ENCODE peak calls at places on chromosomes 13 and 19, in four cellular contexts. X is cardiac fibroblast, K is tibial nerve, Y is AG10803. F is an unnamed sample.

GRCh38 chr13:49998714-49999624 is 2.1 kb downstream of the TRIM13 start:
- DNase-seq in Y (no peak), X (no peak), K (no peak), F (no peak)

GRCh38 chr19:21022996-21023395 is 2.5 kb downstream of the ZNF430 start:
- DNase-seq in K (no peak), X (peak; percentile 80), Y (peak; percentile 67), F (peak; percentile 67)

GRCh38 chr13:50643055-50643454 is 200.4 kb downstream of the DLEU7 start:
- DNase-seq in Y (no peak), K (no peak), X (no peak), F (no peak)

GRCh38 chr13:72284791-72285190 is 417.8 kb upstream of the DACH1 start:
- DNase-seq in X (no peak), Y (no peak), K (no peak), F (no peak)

GRCh38 chr19:18488403-18488723 is 33.5 kb downstream of the ELL start:
- DNase-seq in X (no peak), Y (peak; percentile 52), K (no peak), F (no peak)

GRCh38 chr19:40403262-40403984 is 9.8 kb downstream of the PRX start:
- DNase-seq in Y (peak; percentile 87), X (peak; percentile 91), K (peak; percentile 82), F (peak; percentile 74)

GRCh38 chr19:18417250-18418033 is 1.8 kb upstream of the SSBP4 start:
- DNase-seq in Y (peak; percentile 84), K (peak; percentile 63), X (peak; percentile 78), F (no peak)

GRCh38 chr13:20193142-20193923 is 595 bp upstream of the GJB2 start:
- DNase-seq in K (no peak), Y (no peak), X (no peak), F (no peak)

GRCh38 chr19:36605839-36606478 is 846 bp downstream of the ZNF382 start:
- DNase-seq in Y (peak; percentile 11), X (peak; percentile 41), K (no peak), F (no peak)

GRCh38 chr13:113364933-113365371 is 1.0 kb upstream of the GRTP1 start:
- DNase-seq in K (no peak), Y (no peak), X (no peak), F (no peak)

GRCh38 chr19:12828494-12828893 is 5.9 kb downstream of the RTBDN start:
- DNase-seq in X (no peak), K (no peak), Y (no peak), F (no peak)

GRCh38 chr13:33119886-33120543 is 103.8 kb downstream of the KL start:
- DNase-seq in K (no peak), X (no peak), Y (no peak), F (no peak)

DNA sequence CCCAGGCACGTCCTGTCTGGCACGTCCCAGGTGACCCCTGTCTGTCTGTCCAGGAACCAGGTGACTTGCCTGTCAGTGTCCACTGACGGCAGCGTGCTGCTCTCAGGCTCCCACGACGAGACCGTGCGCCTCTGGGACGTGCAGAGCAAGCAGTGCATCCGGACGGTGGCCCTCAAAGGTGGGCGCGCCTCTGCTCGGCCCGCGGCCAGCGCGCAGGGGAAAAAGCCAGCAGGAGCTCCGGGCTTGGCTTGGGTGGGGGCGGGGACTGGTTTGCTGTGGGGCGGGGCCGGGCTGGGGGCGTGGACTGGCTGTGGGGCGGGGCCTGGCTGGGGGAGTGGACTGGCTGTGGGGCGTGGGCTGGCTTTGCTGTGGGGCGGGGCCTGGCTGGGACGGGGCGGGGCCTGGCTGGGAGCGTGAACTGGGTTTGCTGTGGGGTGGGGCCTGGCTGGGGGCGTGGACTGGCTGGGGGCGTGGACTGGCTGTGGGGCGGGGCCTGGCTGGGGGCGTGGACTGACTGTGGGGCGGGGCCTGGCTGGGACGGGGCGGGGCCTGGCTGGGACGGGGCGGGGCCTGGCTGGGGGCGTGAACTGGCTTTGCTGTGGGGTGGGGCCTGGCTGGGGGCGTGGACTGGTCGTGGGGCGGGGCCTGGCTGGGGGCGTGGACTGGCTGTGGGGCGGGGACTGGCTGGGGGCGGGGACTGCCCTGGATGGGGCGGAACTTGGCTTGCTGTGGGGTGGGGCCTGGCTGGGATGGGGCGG is 7.2 kb downstream of the WDR18 start:
- DNase-seq in K (no peak), X (peak; percentile 58), Y (peak; percentile 52), F (no peak)
- H3K4me3 ChIP-seq in K (no peak overlapping the region), X (no peak overlapping the region), Y (no peak overlapping the region), F (no peak overlapping the region)

GRCh38 chr13:91459485-91459884 is 61.1 kb downstream of the GPC5 start:
- DNase-seq in K (no peak), X (no peak), Y (no peak), F (no peak)
- TF ChIP-seq CTCF in K (no peak), X (no peak), Y (no peak), F (no peak)

GRCh38 chr19:14150041-14150769 is 13.8 kb upstream of the ASF1B start:
- DNase-seq in X (no peak), K (no peak), Y (no peak), F (no peak)

GRCh38 chr19:14149509-14149994 is 13.2 kb upstream of the ASF1B start:
- DNase-seq in Y (peak; percentile 67), K (peak; percentile 31), X (peak; percentile 56), F (no peak)

GRCh38 chr19:14149011-14149410 is 12.6 kb upstream of the ASF1B start:
- DNase-seq in X (no peak), Y (no peak), K (no peak), F (no peak)

GRCh38 chr19:14146789-14147216 is 10.4 kb upstream of the ASF1B start:
- DNase-seq in X (peak; percentile 88), Y (peak; percentile 92), K (no peak), F (peak; percentile 53)

GRCh38 chr19:14147797-14148605 is 11.6 kb upstream of the ASF1B start:
- DNase-seq in Y (peak; percentile 64), K (peak; percentile 51), X (peak; percentile 69), F (peak; percentile 7)
- H3K4me3 ChIP-seq in Y (no peak overlapping the region), K (peak overlapping the region; percentile 12), X (no peak overlapping the region), F (no peak overlapping the region)

GRCh38 chr19:39351537-39352037 is 9.4 kb downstream of the SAMD4B start:
- DNase-seq in K (no peak), Y (peak; percentile 36), X (no peak), F (no peak)
- TF ChIP-seq CTCF in K (no peak), Y (no peak), X (no peak), F (no peak)

DNA sequence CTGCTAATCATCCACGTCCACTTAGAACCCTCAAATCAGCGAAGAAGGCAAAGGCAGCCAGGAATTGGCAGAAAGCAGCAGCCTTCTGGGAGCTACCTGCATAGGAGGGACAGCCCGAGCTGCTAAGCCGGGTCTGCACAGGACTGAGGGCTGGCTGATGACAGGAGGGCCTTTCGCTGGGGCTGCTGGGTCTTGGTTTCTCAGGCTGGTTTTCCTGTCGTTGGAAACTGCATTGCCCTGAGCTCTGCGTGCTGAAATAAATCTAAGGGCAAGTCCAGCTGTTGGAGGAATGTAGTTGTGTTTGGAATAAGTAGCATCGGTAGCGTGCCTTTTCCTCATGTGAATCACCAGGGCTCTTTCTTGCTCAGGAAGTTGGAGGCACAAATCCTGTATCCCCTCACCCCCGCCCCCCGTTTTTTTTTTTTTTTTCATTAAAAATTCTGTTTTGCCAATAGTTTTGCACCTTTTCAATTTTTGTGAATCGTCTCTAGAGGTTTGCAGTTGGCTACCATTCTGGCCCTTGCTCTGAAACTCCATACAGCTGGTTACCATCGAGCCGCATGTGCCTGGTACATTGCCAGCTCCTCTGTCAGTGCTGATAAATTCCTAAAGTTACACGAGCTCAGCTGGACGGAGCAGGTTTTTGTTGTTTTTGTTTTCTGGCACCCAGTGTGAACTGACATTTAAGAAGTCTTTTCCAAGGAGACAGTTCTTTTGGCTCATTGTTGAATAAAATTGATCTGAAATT is 193.9 kb upstream of the RNF113B start:
- DNase-seq in Y (peak; percentile 96), X (peak; percentile 80), K (no peak), F (no peak)
- H3K4me3 ChIP-seq in Y (peak overlapping the region; percentile 32), X (no peak overlapping the region), K (no peak overlapping the region), F (no peak overlapping the region)

GRCh38 chr19:10428996-10429381 is 8.7 kb downstream of the PDE4A start:
- DNase-seq in Y (no peak), X (no peak), K (no peak), F (no peak)

GRCh38 chr19:10432736-10433130 is 12.4 kb downstream of the PDE4A start:
- DNase-seq in Y (no peak), K (no peak), X (no peak), F (no peak)

GRCh38 chr19:10431254-10431942 is 11.1 kb downstream of the PDE4A start:
- DNase-seq in Y (peak; percentile 40), K (no peak), X (peak; percentile 50), F (no peak)

GRCh38 chr19:10431943-10432735 is 11.8 kb downstream of the PDE4A start:
- DNase-seq in Y (peak; percentile 47), X (peak; percentile 34), K (no peak), F (no peak)

GRCh38 chr19:10430505-10431253 is 10.3 kb downstream of the PDE4A start:
- DNase-seq in K (no peak), Y (peak; percentile 62), X (peak; percentile 32), F (no peak)
- TF ChIP-seq CTCF in K (no peak), Y (no peak), X (peak; percentile 9), F (no peak)

DNA sequence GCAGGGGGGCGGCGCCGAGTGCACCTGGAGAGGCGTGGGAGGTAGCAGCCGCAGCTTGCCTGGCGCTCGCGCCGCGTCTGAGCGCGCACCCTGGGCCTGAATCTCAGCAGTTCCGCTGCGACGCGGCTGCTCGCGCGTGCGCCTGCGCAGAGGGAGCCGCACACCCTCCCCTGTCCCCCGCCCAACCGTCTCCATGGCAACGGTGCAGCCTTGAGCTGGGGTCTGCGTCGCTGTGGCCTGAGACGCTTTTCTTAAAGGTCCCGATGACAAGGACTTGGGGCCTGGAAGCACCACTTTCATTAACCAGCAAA is at the start of gene PNMA8B:
- DNase-seq in X (peak; percentile 26), K (no peak), Y (peak; percentile 32), F (no peak)
- H3K4me3 ChIP-seq in X (peak within 1 kb of the TSS; percentile 31), K (peak within 1 kb of the TSS; percentile 50), Y (peak within 1 kb of the TSS; percentile 50), F (peak within 1 kb of the TSS; percentile 32)

DNA sequence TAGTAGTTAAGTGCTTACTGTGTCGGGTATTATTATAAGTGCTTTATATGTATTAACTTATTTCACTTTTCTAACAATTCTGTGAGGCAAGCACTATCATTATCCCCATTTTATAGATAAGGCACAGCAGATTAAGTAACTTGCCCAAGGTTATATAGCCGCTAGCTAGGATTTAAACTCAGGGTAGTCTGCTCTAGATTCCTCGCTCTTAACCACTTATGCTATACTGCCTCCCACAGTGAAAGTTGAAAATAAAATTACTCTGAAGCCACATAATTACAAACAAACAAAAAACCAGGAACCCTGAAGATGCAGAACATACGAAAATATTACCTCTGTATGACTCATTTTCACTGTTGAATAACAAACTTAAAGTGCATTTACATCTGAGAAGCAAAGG is 3.9 kb downstream of the TEX30 start:
- DNase-seq in X (peak; percentile 19), Y (no peak), K (no peak), F (no peak)
- TF ChIP-seq CTCF in X (no peak), Y (no peak), K (no peak), F (no peak)

DNA sequence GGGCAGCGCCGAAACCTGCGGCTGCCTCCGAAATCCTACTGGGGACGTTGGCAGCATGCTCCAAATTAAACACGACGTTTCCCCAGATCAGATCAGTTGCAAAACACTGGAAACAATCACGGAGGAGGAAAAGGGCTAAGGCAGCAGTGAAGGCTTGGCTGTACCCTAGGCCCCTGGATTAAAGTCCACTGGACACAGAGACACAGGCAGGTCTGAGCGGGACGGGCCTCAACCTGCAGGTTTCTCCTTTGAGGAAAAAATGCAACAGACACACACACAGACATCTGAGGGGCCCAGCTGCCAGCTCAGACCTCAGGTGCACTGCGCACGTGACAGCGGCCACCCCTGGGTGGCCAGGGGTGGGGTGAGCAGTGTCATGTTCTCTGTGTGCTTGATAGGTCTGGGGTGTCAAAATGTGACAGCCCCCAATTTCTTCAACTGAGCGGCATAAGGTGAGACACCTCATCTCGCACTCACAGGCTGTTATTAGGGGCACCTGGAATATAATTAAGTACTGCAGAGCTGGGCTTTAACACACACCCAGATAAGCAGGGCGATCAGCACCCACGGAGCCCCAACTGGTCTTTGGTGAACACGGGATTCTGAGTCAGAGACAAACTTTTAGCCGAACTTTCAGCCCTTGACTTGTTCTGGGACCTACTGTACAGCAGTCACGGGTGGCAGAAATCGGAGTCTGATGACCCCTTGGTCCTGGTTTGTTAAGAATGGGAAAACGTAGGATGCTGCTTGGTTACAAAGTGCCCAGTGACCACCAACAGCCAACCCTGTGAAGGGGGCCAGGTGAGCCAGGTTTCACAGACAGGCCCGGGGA is 9.3 kb downstream of the SH3GL1 start:
- DNase-seq in K (no peak), X (no peak), Y (no peak), F (no peak)
- H3K4me3 ChIP-seq in K (peak overlapping the region; percentile 28), X (peak overlapping the region; percentile 5), Y (peak overlapping the region; percentile 15), F (no peak overlapping the region)